ENCODE peak calls at places on chromosome 9, in four cellular contexts. Q is T-cell, N is neural crest cell, A is NCI-H146. Y is an unnamed sample.

GRCh38 chr9:90459321-90459720 is 183.3 kb downstream of the DIRAS2 start:
- DNase-seq in Q (no peak), N (no peak), A (no peak), Y (no peak)

GRCh38 chr9:31799953-31800609 is 584.4 kb upstream of the ACO1 start:
- DNase-seq in Q (no peak), N (no peak), A (peak), Y (peak)

GRCh38 chr9:69168709-69169217 is 5.3 kb upstream of the TJP2 start:
- DNase-seq in Q (no peak), N (no peak), A (peak), Y (no peak)

GRCh38 chr9:72349240-72349639 is 15.8 kb downstream of the ZFAND5 start:
- DNase-seq in Q (no peak), N (no peak), A (no peak), Y (no peak)

GRCh38 chr9:76704601-76705204 is 59.5 kb upstream of the PCA3 start:
- DNase-seq in Q (no peak), N (peak), A (peak), Y (peak)

GRCh38 chr9:131433302-131433854 is 39.5 kb downstream of the PRRC2B start:
- DNase-seq in Q (no peak), N (no peak), A (no peak), Y (no peak)

GRCh38 chr9:71349218-71349617 is 227.8 kb upstream of the TRPM3 start:
- DNase-seq in Q (no peak), N (no peak), A (no peak), Y (no peak)

GRCh38 chr9:121963542-121963995 is 129.5 kb downstream of the TTLL11 start:
- DNase-seq in Q (no peak), N (no peak), A (no peak), Y (no peak)

GRCh38 chr9:116101516-116101915 is 52.1 kb upstream of the PAPPA start:
- DNase-seq in Q (no peak), N (no peak), A (no peak), Y (no peak)

GRCh38 chr9:14417230-14417629 is 103.3 kb upstream of the NFIB start:
- DNase-seq in Q (no peak), N (no peak), A (no peak), Y (no peak)

GRCh38 chr9:20925256-20926046 is 106.0 kb downstream of the HACD4 start:
- DNase-seq in Q (no peak), N (no peak), A (no peak), Y (no peak)

GRCh38 chr9:129525781-129526180 is 95.1 kb downstream of the C9orf50 start:
- DNase-seq in Q (no peak), N (no peak), A (no peak), Y (peak)

GRCh38 chr9:131701789-131702337 is 38.0 kb downstream of the RAPGEF1 start:
- DNase-seq in Q (no peak), N (no peak), A (no peak), Y (no peak)

GRCh38 chr9:128713411-128713780 is 10.5 kb downstream of the ZDHHC12 start:
- DNase-seq in Q (no peak), N (no peak), A (no peak), Y (no peak)

GRCh38 chr9:37167456-37167855 is 47.1 kb downstream of the ZCCHC7 start:
- DNase-seq in Q (no peak), N (no peak), A (no peak), Y (no peak)

GRCh38 chr9:124776952-124777645 is at the start of gene OLFML2A:
- DNase-seq in Q (no peak), N (peak), A (peak), Y (no peak)

GRCh38 chr9:131324736-131325679 is 35.5 kb downstream of the PLPP7 start:
- DNase-seq in Q (no peak), N (no peak), A (no peak), Y (no peak)

GRCh38 chr9:32431940-32432555 is 47.6 kb downstream of the ACO1 start:
- DNase-seq in Q (peak), N (peak), A (peak), Y (peak)

GRCh38 chr9:15509931-15510788 is 610 bp downstream of the PSIP1 start:
- DNase-seq in Q (peak), N (peak), A (peak), Y (peak)

GRCh38 chr9:115614931-115615401 is 497.0 kb upstream of the TNC start:
- DNase-seq in Q (no peak), N (no peak), A (no peak), Y (no peak)

GRCh38 chr9:63816742-63817621 is 1468.0 kb downstream of the FOXD4L5 start:
- DNase-seq in Q (peak), N (peak), A (no peak), Y (no peak)

GRCh38 chr9:18972675-18973074 is 60.3 kb downstream of the SAXO1 start:
- DNase-seq in Q (no peak), N (no peak), A (no peak), Y (no peak)

GRCh38 chr9:133825555-133826198 is 87.5 kb upstream of the SARDH start:
- DNase-seq in Q (no peak), N (no peak), A (no peak), Y (peak)

GRCh38 chr9:1009101-1009707 is 32.7 kb downstream of the DMRT3 start:
- DNase-seq in Q (peak), N (peak), A (peak), Y (peak)

Y was measured in HAP-1.